ENCODE peak calls at places on chromosomes 12 and 14, in nine cellular contexts. One of them, this sample, is unnamed.

GRCh38 chr14:67240168-67240932 is 885 bp upstream of the PALS1 start:
- DNase-seq in tibial nerve: no peak
- DNase-seq in fibroblast of lung: no peak
- DNase-seq in OCI-LY7: peak
- DNase-seq in right lobe of liver: peak
- DNase-seq in transverse colon: peak
- DNase-seq in cardiac muscle cell: peak
- DNase-seq in GM12865: peak
- DNase-seq in naive thymus-derived CD4-positive, alpha-beta T cell: no peak
- DNase-seq in this sample: no peak

GRCh38 chr12:124456133-124456651 is 111.2 kb downstream of the NCOR2 start:
- DNase-seq in fibroblast of lung: no peak
- DNase-seq in naive thymus-derived CD4-positive, alpha-beta T cell: no peak
- DNase-seq in tibial nerve: no peak
- DNase-seq in OCI-LY7: no peak
- DNase-seq in transverse colon: no peak
- DNase-seq in cardiac muscle cell: no peak
- DNase-seq in GM12865: no peak
- DNase-seq in right lobe of liver: no peak
- DNase-seq in this sample: no peak

GRCh38 chr12:2288001-2288400 is 235.2 kb downstream of the CACNA1C start:
- DNase-seq in cardiac muscle cell: peak
- DNase-seq in naive thymus-derived CD4-positive, alpha-beta T cell: no peak
- DNase-seq in right lobe of liver: no peak
- DNase-seq in tibial nerve: no peak
- DNase-seq in GM12865: no peak
- DNase-seq in OCI-LY7: no peak
- DNase-seq in transverse colon: peak
- DNase-seq in fibroblast of lung: peak
- DNase-seq in this sample: peak

GRCh38 chr14:90785474-90785873 is 30.8 kb downstream of the TTC7B start:
- DNase-seq in right lobe of liver: peak
- DNase-seq in tibial nerve: no peak
- DNase-seq in cardiac muscle cell: no peak
- DNase-seq in naive thymus-derived CD4-positive, alpha-beta T cell: no peak
- DNase-seq in GM12865: no peak
- DNase-seq in transverse colon: peak
- DNase-seq in OCI-LY7: no peak
- DNase-seq in fibroblast of lung: peak
- DNase-seq in this sample: no peak

GRCh38 chr12:19053999-19054398 is 75.5 kb upstream of the PLEKHA5 start:
- DNase-seq in OCI-LY7: no peak
- DNase-seq in tibial nerve: no peak
- DNase-seq in transverse colon: no peak
- DNase-seq in fibroblast of lung: no peak
- DNase-seq in cardiac muscle cell: no peak
- DNase-seq in GM12865: no peak
- DNase-seq in right lobe of liver: no peak
- DNase-seq in naive thymus-derived CD4-positive, alpha-beta T cell: no peak
- DNase-seq in this sample: no peak

GRCh38 chr14:28375295-28375694 is 391.3 kb upstream of the FOXG1 start:
- DNase-seq in OCI-LY7: no peak
- DNase-seq in naive thymus-derived CD4-positive, alpha-beta T cell: no peak
- DNase-seq in right lobe of liver: no peak
- DNase-seq in cardiac muscle cell: peak
- DNase-seq in tibial nerve: no peak
- DNase-seq in GM12865: no peak
- DNase-seq in fibroblast of lung: peak
- DNase-seq in transverse colon: no peak
- DNase-seq in this sample: peak

GRCh38 chr14:36477266-36477665 is 42.8 kb downstream of the NKX2-1 start:
- DNase-seq in right lobe of liver: no peak
- DNase-seq in tibial nerve: no peak
- DNase-seq in naive thymus-derived CD4-positive, alpha-beta T cell: no peak
- DNase-seq in OCI-LY7: no peak
- DNase-seq in cardiac muscle cell: no peak
- DNase-seq in transverse colon: no peak
- DNase-seq in fibroblast of lung: peak
- DNase-seq in GM12865: no peak
- DNase-seq in this sample: no peak

GRCh38 chr12:89353823-89354629 is 1.7 kb upstream of the DUSP6 start:
- DNase-seq in OCI-LY7: peak
- DNase-seq in cardiac muscle cell: peak
- DNase-seq in right lobe of liver: peak
- DNase-seq in fibroblast of lung: peak
- DNase-seq in GM12865: peak
- DNase-seq in naive thymus-derived CD4-positive, alpha-beta T cell: peak
- DNase-seq in transverse colon: peak
- DNase-seq in tibial nerve: peak
- DNase-seq in this sample: peak

GRCh38 chr12:107560194-107560905 is 125.2 kb upstream of the PWP1 start:
- DNase-seq in fibroblast of lung: no peak
- DNase-seq in cardiac muscle cell: no peak
- DNase-seq in tibial nerve: no peak
- DNase-seq in OCI-LY7: no peak
- DNase-seq in naive thymus-derived CD4-positive, alpha-beta T cell: no peak
- DNase-seq in right lobe of liver: no peak
- DNase-seq in GM12865: no peak
- DNase-seq in transverse colon: no peak
- DNase-seq in this sample: no peak

GRCh38 chr12:89709994-89710872 is 1.6 kb upstream of the ATP2B1 start:
- DNase-seq in fibroblast of lung: no peak
- DNase-seq in OCI-LY7: peak
- DNase-seq in transverse colon: peak
- DNase-seq in cardiac muscle cell: no peak
- DNase-seq in GM12865: peak
- DNase-seq in right lobe of liver: peak
- DNase-seq in tibial nerve: peak
- DNase-seq in naive thymus-derived CD4-positive, alpha-beta T cell: no peak
- DNase-seq in this sample: no peak

GRCh38 chr12:57781241-57781640 is 1.3 kb upstream of the TSFM start:
- DNase-seq in cardiac muscle cell: no peak
- DNase-seq in tibial nerve: no peak
- DNase-seq in naive thymus-derived CD4-positive, alpha-beta T cell: no peak
- DNase-seq in right lobe of liver: no peak
- DNase-seq in OCI-LY7: no peak
- DNase-seq in GM12865: no peak
- DNase-seq in fibroblast of lung: no peak
- DNase-seq in transverse colon: no peak
- DNase-seq in this sample: no peak

GRCh38 chr12:45730842-45731336 is 1.4 kb downstream of the ARID2 start:
- DNase-seq in transverse colon: no peak
- DNase-seq in GM12865: peak
- DNase-seq in naive thymus-derived CD4-positive, alpha-beta T cell: peak
- DNase-seq in fibroblast of lung: peak
- DNase-seq in cardiac muscle cell: peak
- DNase-seq in tibial nerve: no peak
- DNase-seq in OCI-LY7: peak
- DNase-seq in right lobe of liver: no peak
- DNase-seq in this sample: peak

GRCh38 chr14:104689620-104690265 is 325 bp downstream of the INF2 start:
- DNase-seq in tibial nerve: no peak
- DNase-seq in GM12865: no peak
- DNase-seq in transverse colon: peak
- DNase-seq in OCI-LY7: peak
- DNase-seq in fibroblast of lung: no peak
- DNase-seq in cardiac muscle cell: peak
- DNase-seq in right lobe of liver: no peak
- DNase-seq in naive thymus-derived CD4-positive, alpha-beta T cell: no peak
- DNase-seq in this sample: no peak

GRCh38 chr14:81625343-81625742 is 91.7 kb upstream of the SEL1L start:
- DNase-seq in OCI-LY7: peak
- DNase-seq in fibroblast of lung: no peak
- DNase-seq in transverse colon: no peak
- DNase-seq in GM12865: peak
- DNase-seq in right lobe of liver: no peak
- DNase-seq in cardiac muscle cell: peak
- DNase-seq in naive thymus-derived CD4-positive, alpha-beta T cell: no peak
- DNase-seq in tibial nerve: no peak
- DNase-seq in this sample: no peak

GRCh38 chr12:57471-57980 is 9.0 kb upstream of the IQSEC3 start:
- DNase-seq in right lobe of liver: no peak
- DNase-seq in GM12865: no peak
- DNase-seq in fibroblast of lung: no peak
- DNase-seq in cardiac muscle cell: no peak
- DNase-seq in naive thymus-derived CD4-positive, alpha-beta T cell: no peak
- DNase-seq in transverse colon: no peak
- DNase-seq in tibial nerve: no peak
- DNase-seq in OCI-LY7: no peak
- DNase-seq in this sample: no peak

GRCh38 chr12:68870011-68870410 is 62.0 kb downstream of the MDM2 start:
- DNase-seq in naive thymus-derived CD4-positive, alpha-beta T cell: no peak
- DNase-seq in tibial nerve: no peak
- DNase-seq in GM12865: no peak
- DNase-seq in cardiac muscle cell: no peak
- DNase-seq in transverse colon: no peak
- DNase-seq in fibroblast of lung: no peak
- DNase-seq in right lobe of liver: no peak
- DNase-seq in OCI-LY7: no peak
- DNase-seq in this sample: no peak

DNA sequence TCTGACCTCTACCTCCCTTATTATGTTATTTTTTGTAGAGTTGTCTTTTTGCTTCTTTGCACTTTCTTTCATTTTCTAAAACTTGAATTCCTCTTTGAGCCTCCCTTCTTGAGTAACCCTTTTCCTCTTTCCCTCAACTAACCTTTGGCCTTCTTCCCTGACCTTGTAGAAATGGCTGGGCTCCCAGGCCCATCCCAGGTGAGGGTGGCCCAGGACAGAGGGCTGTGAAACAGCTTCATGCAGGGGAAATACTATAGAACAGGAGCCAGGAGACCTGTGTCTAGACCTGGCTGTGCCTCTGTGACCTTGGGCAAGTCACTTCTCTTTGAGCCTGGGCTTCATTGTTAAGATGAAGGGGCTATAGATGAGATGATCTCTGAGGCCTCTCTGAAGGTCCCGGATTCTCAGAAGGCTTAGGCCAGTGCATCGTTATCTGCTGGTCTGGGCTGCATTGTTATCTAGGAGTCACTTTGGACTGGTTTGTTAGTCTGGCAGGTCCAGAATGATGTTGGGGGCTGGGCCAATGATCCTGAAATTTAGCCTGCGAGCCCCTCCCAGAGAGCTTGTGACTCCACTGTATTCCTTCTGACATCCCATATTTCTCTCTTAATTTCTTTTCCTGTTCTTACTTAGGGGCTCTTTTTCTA is 2.2 kb downstream of the ATN1 start:
- DNase-seq in cardiac muscle cell: no peak
- DNase-seq in right lobe of liver: no peak
- DNase-seq in GM12865: no peak
- DNase-seq in fibroblast of lung: no peak
- DNase-seq in OCI-LY7: no peak
- DNase-seq in naive thymus-derived CD4-positive, alpha-beta T cell: no peak
- DNase-seq in transverse colon: no peak
- DNase-seq in tibial nerve: no peak
- DNase-seq in this sample: no peak
- H3K4me3 ChIP-seq in cardiac muscle cell: peak
- H3K4me3 ChIP-seq in right lobe of liver: peak
- H3K4me3 ChIP-seq in GM12865: no peak
- H3K4me3 ChIP-seq in fibroblast of lung: peak
- H3K4me3 ChIP-seq in OCI-LY7: no peak
- H3K4me3 ChIP-seq in naive thymus-derived CD4-positive, alpha-beta T cell: no peak
- H3K4me3 ChIP-seq in transverse colon: no peak
- H3K4me3 ChIP-seq in tibial nerve: peak
- H3K4me3 ChIP-seq in this sample: peak

GRCh38 chr12:56417739-56418138 is 31.5 kb downstream of the TIMELESS start:
- DNase-seq in right lobe of liver: no peak
- DNase-seq in tibial nerve: no peak
- DNase-seq in OCI-LY7: no peak
- DNase-seq in cardiac muscle cell: no peak
- DNase-seq in transverse colon: no peak
- DNase-seq in fibroblast of lung: no peak
- DNase-seq in GM12865: no peak
- DNase-seq in naive thymus-derived CD4-positive, alpha-beta T cell: no peak
- DNase-seq in this sample: no peak

GRCh38 chr12:56425188-56425587 is 24.0 kb downstream of the TIMELESS start:
- DNase-seq in fibroblast of lung: no peak
- DNase-seq in GM12865: no peak
- DNase-seq in transverse colon: no peak
- DNase-seq in naive thymus-derived CD4-positive, alpha-beta T cell: peak
- DNase-seq in OCI-LY7: no peak
- DNase-seq in right lobe of liver: no peak
- DNase-seq in cardiac muscle cell: no peak
- DNase-seq in tibial nerve: no peak
- DNase-seq in this sample: no peak

GRCh38 chr12:56425940-56426438 is 23.2 kb downstream of the TIMELESS start:
- DNase-seq in cardiac muscle cell: no peak
- DNase-seq in GM12865: no peak
- DNase-seq in fibroblast of lung: no peak
- DNase-seq in transverse colon: no peak
- DNase-seq in OCI-LY7: no peak
- DNase-seq in tibial nerve: no peak
- DNase-seq in naive thymus-derived CD4-positive, alpha-beta T cell: no peak
- DNase-seq in right lobe of liver: no peak
- DNase-seq in this sample: no peak

GRCh38 chr12:56420411-56420810 is 28.8 kb downstream of the TIMELESS start:
- DNase-seq in right lobe of liver: no peak
- DNase-seq in OCI-LY7: no peak
- DNase-seq in fibroblast of lung: no peak
- DNase-seq in tibial nerve: no peak
- DNase-seq in transverse colon: no peak
- DNase-seq in naive thymus-derived CD4-positive, alpha-beta T cell: no peak
- DNase-seq in cardiac muscle cell: no peak
- DNase-seq in GM12865: no peak
- DNase-seq in this sample: no peak
- H3K4me3 ChIP-seq in right lobe of liver: no peak
- H3K4me3 ChIP-seq in OCI-LY7: no peak
- H3K4me3 ChIP-seq in fibroblast of lung: no peak
- H3K4me3 ChIP-seq in tibial nerve: no peak
- H3K4me3 ChIP-seq in transverse colon: no peak
- H3K4me3 ChIP-seq in naive thymus-derived CD4-positive, alpha-beta T cell: no peak
- H3K4me3 ChIP-seq in cardiac muscle cell: no peak
- H3K4me3 ChIP-seq in GM12865: no peak
- H3K4me3 ChIP-seq in this sample: no peak

GRCh38 chr14:63483315-63483714 is 59.9 kb downstream of the PPP2R5E start:
- DNase-seq in cardiac muscle cell: no peak
- DNase-seq in tibial nerve: no peak
- DNase-seq in transverse colon: no peak
- DNase-seq in OCI-LY7: no peak
- DNase-seq in naive thymus-derived CD4-positive, alpha-beta T cell: no peak
- DNase-seq in fibroblast of lung: no peak
- DNase-seq in right lobe of liver: no peak
- DNase-seq in GM12865: no peak
- DNase-seq in this sample: no peak
- H3K4me3 ChIP-seq in cardiac muscle cell: no peak
- H3K4me3 ChIP-seq in tibial nerve: no peak
- H3K4me3 ChIP-seq in transverse colon: no peak
- H3K4me3 ChIP-seq in OCI-LY7: no peak
- H3K4me3 ChIP-seq in naive thymus-derived CD4-positive, alpha-beta T cell: no peak
- H3K4me3 ChIP-seq in fibroblast of lung: no peak
- H3K4me3 ChIP-seq in right lobe of liver: no peak
- H3K4me3 ChIP-seq in GM12865: no peak
- H3K4me3 ChIP-seq in this sample: no peak

DNA sequence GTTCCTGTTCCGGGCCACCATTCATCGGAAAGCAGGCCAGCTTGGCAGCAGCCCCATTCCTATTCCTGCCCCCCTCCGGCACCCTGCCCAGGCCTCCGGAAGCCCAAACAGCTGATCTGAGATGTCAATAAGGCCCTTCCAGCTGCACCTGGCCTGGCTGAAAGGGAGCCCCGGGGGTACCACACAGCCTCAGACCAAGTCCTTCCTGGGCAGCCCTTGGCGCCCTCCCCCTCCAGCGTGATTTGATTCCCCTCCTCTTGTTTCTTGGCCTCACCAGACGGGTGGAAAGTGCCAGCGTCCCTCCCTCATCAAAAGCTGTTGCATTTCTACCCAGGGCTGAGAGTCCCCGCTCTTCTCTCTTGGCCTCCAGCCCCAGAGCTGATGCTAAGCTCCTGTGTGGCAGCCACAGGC is 215.5 kb downstream of the SLC41A2 start:
- DNase-seq in naive thymus-derived CD4-positive, alpha-beta T cell: no peak
- DNase-seq in transverse colon: no peak
- DNase-seq in GM12865: no peak
- DNase-seq in fibroblast of lung: no peak
- DNase-seq in OCI-LY7: no peak
- DNase-seq in tibial nerve: no peak
- DNase-seq in cardiac muscle cell: no peak
- DNase-seq in right lobe of liver: no peak
- DNase-seq in this sample: no peak
- H3K4me3 ChIP-seq in naive thymus-derived CD4-positive, alpha-beta T cell: no peak
- H3K4me3 ChIP-seq in transverse colon: no peak
- H3K4me3 ChIP-seq in GM12865: no peak
- H3K4me3 ChIP-seq in fibroblast of lung: no peak
- H3K4me3 ChIP-seq in OCI-LY7: no peak
- H3K4me3 ChIP-seq in tibial nerve: no peak
- H3K4me3 ChIP-seq in cardiac muscle cell: no peak
- H3K4me3 ChIP-seq in right lobe of liver: no peak
- H3K4me3 ChIP-seq in this sample: no peak